ENCODE peak calls at places on chromosomes 13 and 19, in nine cellular contexts. One of them, this sample, is unnamed.

GRCh38 chr19:17929056-17929455 is 3.8 kb upstream of the CCDC124 start:
- DNase-seq in CD8-positive, alpha-beta T cell: no peak
- DNase-seq in endothelial cell of umbilical vein: no peak
- DNase-seq in osteoblast: peak; percentile 37
- DNase-seq in IMR-90: no peak
- DNase-seq in omental fat pad: no peak
- DNase-seq in foreskin keratinocyte: no peak
- DNase-seq in upper lobe of left lung: no peak
- DNase-seq in ascending aorta: no peak
- DNase-seq in this sample: peak; percentile 77

GRCh38 chr13:67438465-67438864 is 208.3 kb upstream of the PCDH9 start:
- DNase-seq in CD8-positive, alpha-beta T cell: no peak
- DNase-seq in endothelial cell of umbilical vein: no peak
- DNase-seq in osteoblast: no peak
- DNase-seq in IMR-90: no peak
- DNase-seq in omental fat pad: no peak
- DNase-seq in foreskin keratinocyte: no peak
- DNase-seq in upper lobe of left lung: no peak
- DNase-seq in ascending aorta: no peak
- DNase-seq in this sample: no peak

GRCh38 chr19:40191836-40192646 is 815 bp downstream of the MAP3K10 start:
- DNase-seq in CD8-positive, alpha-beta T cell: peak; percentile 6
- DNase-seq in endothelial cell of umbilical vein: peak; percentile 23
- DNase-seq in osteoblast: peak; percentile 89
- DNase-seq in IMR-90: peak; percentile 19
- DNase-seq in omental fat pad: no peak
- DNase-seq in foreskin keratinocyte: no peak
- DNase-seq in upper lobe of left lung: peak; percentile 88
- DNase-seq in ascending aorta: no peak
- DNase-seq in this sample: peak; percentile 70

GRCh38 chr13:24230428-24231072 is 70.0 kb downstream of the SPATA13 start:
- DNase-seq in CD8-positive, alpha-beta T cell: no peak
- DNase-seq in endothelial cell of umbilical vein: no peak
- DNase-seq in osteoblast: no peak
- DNase-seq in IMR-90: no peak
- DNase-seq in omental fat pad: no peak
- DNase-seq in foreskin keratinocyte: no peak
- DNase-seq in upper lobe of left lung: no peak
- DNase-seq in ascending aorta: no peak
- DNase-seq in this sample: no peak

GRCh38 chr19:34173145-34173956 is 1.0 kb downstream of the LSM14A start:
- DNase-seq in CD8-positive, alpha-beta T cell: no peak
- DNase-seq in endothelial cell of umbilical vein: peak; percentile 73
- DNase-seq in osteoblast: peak; percentile 86
- DNase-seq in IMR-90: peak; percentile 27
- DNase-seq in omental fat pad: no peak
- DNase-seq in foreskin keratinocyte: peak; percentile 44
- DNase-seq in upper lobe of left lung: no peak
- DNase-seq in ascending aorta: no peak
- DNase-seq in this sample: peak; percentile 20

GRCh38 chr19:4606921-4607678 is 32.2 kb upstream of the TNFAIP8L1 start:
- DNase-seq in CD8-positive, alpha-beta T cell: no peak
- DNase-seq in endothelial cell of umbilical vein: peak; percentile 22
- DNase-seq in osteoblast: peak; percentile 73
- DNase-seq in IMR-90: no peak
- DNase-seq in omental fat pad: no peak
- DNase-seq in foreskin keratinocyte: no peak
- DNase-seq in upper lobe of left lung: peak; percentile 83
- DNase-seq in ascending aorta: no peak
- DNase-seq in this sample: no peak

GRCh38 chr13:42041017-42041683 is 7.3 kb upstream of the DGKH start:
- DNase-seq in CD8-positive, alpha-beta T cell: peak; percentile 15
- DNase-seq in endothelial cell of umbilical vein: peak; percentile 56
- DNase-seq in osteoblast: peak; percentile 91
- DNase-seq in IMR-90: peak; percentile 44
- DNase-seq in omental fat pad: no peak
- DNase-seq in foreskin keratinocyte: peak; percentile 61
- DNase-seq in upper lobe of left lung: peak; percentile 90
- DNase-seq in ascending aorta: peak; percentile 69
- DNase-seq in this sample: peak; percentile 56

GRCh38 chr19:2867025-2867991 is at the start of gene ZNF556:
- DNase-seq in CD8-positive, alpha-beta T cell: no peak
- DNase-seq in endothelial cell of umbilical vein: no peak
- DNase-seq in osteoblast: peak; percentile 70
- DNase-seq in IMR-90: no peak
- DNase-seq in omental fat pad: no peak
- DNase-seq in foreskin keratinocyte: no peak
- DNase-seq in upper lobe of left lung: peak; percentile 61
- DNase-seq in ascending aorta: no peak
- DNase-seq in this sample: peak; percentile 42

GRCh38 chr19:57830071-57830602 is at the start of gene ZNF587B:
- DNase-seq in CD8-positive, alpha-beta T cell: no peak
- DNase-seq in endothelial cell of umbilical vein: peak; percentile 48
- DNase-seq in osteoblast: peak; percentile 86
- DNase-seq in IMR-90: peak; percentile 74
- DNase-seq in omental fat pad: peak; percentile 60
- DNase-seq in foreskin keratinocyte: peak; percentile 68
- DNase-seq in upper lobe of left lung: no peak
- DNase-seq in ascending aorta: peak; percentile 72
- DNase-seq in this sample: no peak

GRCh38 chr13:99227909-99228688 is 27.4 kb downstream of the UBAC2 start:
- DNase-seq in CD8-positive, alpha-beta T cell: no peak
- DNase-seq in endothelial cell of umbilical vein: no peak
- DNase-seq in osteoblast: no peak
- DNase-seq in IMR-90: no peak
- DNase-seq in omental fat pad: no peak
- DNase-seq in foreskin keratinocyte: no peak
- DNase-seq in upper lobe of left lung: no peak
- DNase-seq in ascending aorta: no peak
- DNase-seq in this sample: no peak

GRCh38 chr19:8161135-8161646 is 11.8 kb upstream of the FBN3 start:
- DNase-seq in CD8-positive, alpha-beta T cell: no peak
- DNase-seq in endothelial cell of umbilical vein: no peak
- DNase-seq in osteoblast: no peak
- DNase-seq in IMR-90: no peak
- DNase-seq in omental fat pad: no peak
- DNase-seq in foreskin keratinocyte: no peak
- DNase-seq in upper lobe of left lung: no peak
- DNase-seq in ascending aorta: no peak
- DNase-seq in this sample: peak; percentile 31

GRCh38 chr13:106302011-106302410 is 233.5 kb downstream of the EFNB2 start:
- DNase-seq in CD8-positive, alpha-beta T cell: no peak
- DNase-seq in endothelial cell of umbilical vein: no peak
- DNase-seq in osteoblast: no peak
- DNase-seq in IMR-90: no peak
- DNase-seq in omental fat pad: no peak
- DNase-seq in foreskin keratinocyte: no peak
- DNase-seq in upper lobe of left lung: no peak
- DNase-seq in ascending aorta: no peak
- DNase-seq in this sample: no peak

GRCh38 chr13:49776871-49777270 is 15.6 kb downstream of the KPNA3 start:
- DNase-seq in CD8-positive, alpha-beta T cell: no peak
- DNase-seq in endothelial cell of umbilical vein: no peak
- DNase-seq in osteoblast: no peak
- DNase-seq in IMR-90: peak; percentile 43
- DNase-seq in omental fat pad: no peak
- DNase-seq in foreskin keratinocyte: no peak
- DNase-seq in upper lobe of left lung: no peak
- DNase-seq in ascending aorta: no peak
- DNase-seq in this sample: no peak

GRCh38 chr13:23899555-23899954 is 2.3 kb upstream of the C1QTNF9B start:
- DNase-seq in CD8-positive, alpha-beta T cell: no peak
- DNase-seq in endothelial cell of umbilical vein: peak; percentile 50
- DNase-seq in osteoblast: peak; percentile 62
- DNase-seq in IMR-90: peak; percentile 74
- DNase-seq in omental fat pad: no peak
- DNase-seq in foreskin keratinocyte: no peak
- DNase-seq in upper lobe of left lung: no peak
- DNase-seq in ascending aorta: no peak
- DNase-seq in this sample: no peak

GRCh38 chr19:11331502-11331901 is 8.0 kb downstream of the RAB3D start:
- DNase-seq in CD8-positive, alpha-beta T cell: no peak
- DNase-seq in endothelial cell of umbilical vein: no peak
- DNase-seq in osteoblast: no peak
- DNase-seq in IMR-90: no peak
- DNase-seq in omental fat pad: no peak
- DNase-seq in foreskin keratinocyte: no peak
- DNase-seq in upper lobe of left lung: no peak
- DNase-seq in ascending aorta: no peak
- DNase-seq in this sample: no peak

GRCh38 chr13:110017379-110017778 is 231.0 kb upstream of the IRS2 start:
- DNase-seq in CD8-positive, alpha-beta T cell: no peak
- DNase-seq in endothelial cell of umbilical vein: no peak
- DNase-seq in osteoblast: peak; percentile 85
- DNase-seq in IMR-90: peak; percentile 95
- DNase-seq in omental fat pad: no peak
- DNase-seq in foreskin keratinocyte: peak; percentile 92
- DNase-seq in upper lobe of left lung: peak; percentile 34
- DNase-seq in ascending aorta: no peak
- DNase-seq in this sample: no peak

GRCh38 chr13:20547479-20547908 is 19.5 kb upstream of the IFT88 start:
- DNase-seq in CD8-positive, alpha-beta T cell: no peak
- DNase-seq in endothelial cell of umbilical vein: no peak
- DNase-seq in osteoblast: no peak
- DNase-seq in IMR-90: no peak
- DNase-seq in omental fat pad: no peak
- DNase-seq in foreskin keratinocyte: no peak
- DNase-seq in upper lobe of left lung: no peak
- DNase-seq in ascending aorta: no peak
- DNase-seq in this sample: no peak

GRCh38 chr13:66693656-66694055 is 536.5 kb downstream of the PCDH9 start:
- DNase-seq in CD8-positive, alpha-beta T cell: no peak
- DNase-seq in endothelial cell of umbilical vein: peak; percentile 7
- DNase-seq in osteoblast: no peak
- DNase-seq in IMR-90: no peak
- DNase-seq in omental fat pad: no peak
- DNase-seq in foreskin keratinocyte: no peak
- DNase-seq in upper lobe of left lung: no peak
- DNase-seq in ascending aorta: no peak
- DNase-seq in this sample: no peak

GRCh38 chr13:39596176-39596575 is 6.8 kb downstream of the LHFPL6 start:
- DNase-seq in CD8-positive, alpha-beta T cell: no peak
- DNase-seq in endothelial cell of umbilical vein: no peak
- DNase-seq in osteoblast: no peak
- DNase-seq in IMR-90: no peak
- DNase-seq in omental fat pad: no peak
- DNase-seq in foreskin keratinocyte: no peak
- DNase-seq in upper lobe of left lung: no peak
- DNase-seq in ascending aorta: no peak
- DNase-seq in this sample: no peak

GRCh38 chr13:20873348-20873747 is 29.2 kb downstream of the XPO4 start:
- DNase-seq in CD8-positive, alpha-beta T cell: no peak
- DNase-seq in endothelial cell of umbilical vein: peak; percentile 55
- DNase-seq in osteoblast: peak; percentile 14
- DNase-seq in IMR-90: peak; percentile 61
- DNase-seq in omental fat pad: no peak
- DNase-seq in foreskin keratinocyte: peak; percentile 59
- DNase-seq in upper lobe of left lung: no peak
- DNase-seq in ascending aorta: no peak
- DNase-seq in this sample: no peak

GRCh38 chr19:30719189-30719990 is 347.2 kb downstream of the ZNF536 start:
- DNase-seq in CD8-positive, alpha-beta T cell: no peak
- DNase-seq in endothelial cell of umbilical vein: no peak
- DNase-seq in osteoblast: peak; percentile 87
- DNase-seq in IMR-90: no peak
- DNase-seq in omental fat pad: no peak
- DNase-seq in foreskin keratinocyte: peak; percentile 18
- DNase-seq in upper lobe of left lung: peak; percentile 92
- DNase-seq in ascending aorta: no peak
- DNase-seq in this sample: peak; percentile 45
- TF ChIP-seq CTCF in CD8-positive, alpha-beta T cell: no peak
- TF ChIP-seq CTCF in endothelial cell of umbilical vein: no peak
- TF ChIP-seq CTCF in osteoblast: no peak
- TF ChIP-seq CTCF in IMR-90: no peak
- TF ChIP-seq CTCF in omental fat pad: no peak
- TF ChIP-seq CTCF in foreskin keratinocyte: peak; percentile 39
- TF ChIP-seq CTCF in upper lobe of left lung: peak; percentile 7
- TF ChIP-seq CTCF in ascending aorta: no peak
- TF ChIP-seq CTCF in this sample: no peak

GRCh38 chr19:38826856-38827551 is 4.6 kb downstream of the ECH1 start:
- DNase-seq in CD8-positive, alpha-beta T cell: no peak
- DNase-seq in endothelial cell of umbilical vein: no peak
- DNase-seq in osteoblast: no peak
- DNase-seq in IMR-90: no peak
- DNase-seq in omental fat pad: no peak
- DNase-seq in foreskin keratinocyte: no peak
- DNase-seq in upper lobe of left lung: no peak
- DNase-seq in ascending aorta: no peak
- DNase-seq in this sample: no peak
- TF ChIP-seq CTCF in CD8-positive, alpha-beta T cell: no peak
- TF ChIP-seq CTCF in endothelial cell of umbilical vein: no peak
- TF ChIP-seq CTCF in osteoblast: no peak
- TF ChIP-seq CTCF in IMR-90: no peak
- TF ChIP-seq CTCF in omental fat pad: no peak
- TF ChIP-seq CTCF in foreskin keratinocyte: no peak
- TF ChIP-seq CTCF in upper lobe of left lung: no peak
- TF ChIP-seq CTCF in ascending aorta: no peak
- TF ChIP-seq CTCF in this sample: no peak

GRCh38 chr13:112711528-112712265 is 21.9 kb downstream of the ATP11A start:
- DNase-seq in CD8-positive, alpha-beta T cell: no peak
- DNase-seq in endothelial cell of umbilical vein: peak; percentile 99
- DNase-seq in osteoblast: peak; percentile 99
- DNase-seq in IMR-90: peak; percentile 98
- DNase-seq in omental fat pad: peak; percentile 48
- DNase-seq in foreskin keratinocyte: peak; percentile 93
- DNase-seq in upper lobe of left lung: peak; percentile 73
- DNase-seq in ascending aorta: peak; percentile 92
- DNase-seq in this sample: peak; percentile 84
- TF ChIP-seq CTCF in CD8-positive, alpha-beta T cell: no peak
- TF ChIP-seq CTCF in endothelial cell of umbilical vein: peak; percentile 20
- TF ChIP-seq CTCF in osteoblast: peak; percentile 17
- TF ChIP-seq CTCF in IMR-90: no peak
- TF ChIP-seq CTCF in omental fat pad: no peak
- TF ChIP-seq CTCF in foreskin keratinocyte: peak; percentile 39
- TF ChIP-seq CTCF in upper lobe of left lung: no peak
- TF ChIP-seq CTCF in ascending aorta: peak; percentile 16
- TF ChIP-seq CTCF in this sample: no peak

DNA sequence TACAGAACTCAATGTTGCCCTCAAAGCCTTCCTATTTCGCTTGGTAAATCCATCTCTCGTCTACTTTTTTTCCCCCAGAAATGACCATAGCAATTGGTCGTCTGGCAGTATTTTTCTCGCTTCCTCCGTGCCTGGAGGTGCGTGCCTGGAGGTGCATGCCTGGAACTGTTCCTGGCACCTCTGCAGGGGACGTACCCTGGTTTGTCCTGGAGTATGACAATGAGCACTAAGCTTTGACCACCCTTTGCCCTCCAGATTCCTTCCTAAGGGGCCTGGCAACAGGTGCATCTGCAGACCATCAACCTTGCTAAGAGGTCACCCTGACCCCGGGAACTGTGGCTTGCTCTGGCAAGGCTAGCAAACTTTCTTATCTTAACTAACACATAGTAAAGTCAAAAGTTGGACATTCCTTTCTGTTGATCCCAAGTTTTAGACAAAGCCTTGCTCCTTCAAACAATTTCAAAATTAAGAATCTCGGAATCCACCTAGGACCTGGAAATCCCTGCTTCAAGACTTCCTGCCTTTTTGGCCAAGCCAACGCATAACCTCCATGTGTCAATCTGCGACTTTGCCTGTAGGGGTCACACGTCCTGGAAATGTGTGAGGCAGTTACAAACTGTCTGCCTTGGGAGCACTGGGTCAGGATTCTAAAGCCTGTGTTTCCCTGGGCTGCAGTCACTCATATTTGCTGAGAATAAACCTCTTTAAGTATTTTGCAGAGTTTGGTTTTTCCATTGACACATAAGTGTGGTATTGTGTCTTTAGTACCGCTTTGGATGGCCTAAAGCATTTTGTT is 28.8 kb upstream of the TUBGCP3 start:
- DNase-seq in CD8-positive, alpha-beta T cell: no peak
- DNase-seq in endothelial cell of umbilical vein: peak; percentile 53
- DNase-seq in osteoblast: no peak
- DNase-seq in IMR-90: peak; percentile 52
- DNase-seq in omental fat pad: no peak
- DNase-seq in foreskin keratinocyte: no peak
- DNase-seq in upper lobe of left lung: no peak
- DNase-seq in ascending aorta: no peak
- DNase-seq in this sample: peak; percentile 70
- TF ChIP-seq CTCF in CD8-positive, alpha-beta T cell: peak; percentile 26
- TF ChIP-seq CTCF in endothelial cell of umbilical vein: peak; percentile 73
- TF ChIP-seq CTCF in osteoblast: peak; percentile 65
- TF ChIP-seq CTCF in IMR-90: peak; percentile 53
- TF ChIP-seq CTCF in omental fat pad: no peak
- TF ChIP-seq CTCF in foreskin keratinocyte: peak; percentile 71
- TF ChIP-seq CTCF in upper lobe of left lung: peak; percentile 37
- TF ChIP-seq CTCF in ascending aorta: peak; percentile 45
- TF ChIP-seq CTCF in this sample: peak; percentile 74